ENCODE peak calls at places on chromosomes 7 and 10, in four cellular contexts. O is tibial artery, G is lung, M is A549. H is an unnamed sample.

GRCh38 chr10:65571011-65571570 is 1354.7 kb upstream of the LRRTM3 start:
- DNase-seq in O (no peak), G (no peak), M (peak; percentile 31), H (no peak)

GRCh38 chr7:22791204-22792158 is 31.2 kb downstream of the TOMM7 start:
- DNase-seq in O (no peak), G (no peak), M (peak; percentile 45), H (no peak)

GRCh38 chr10:17562572-17562971 is 54.6 kb downstream of the HACD1 start:
- DNase-seq in O (no peak), G (no peak), M (no peak), H (no peak)

GRCh38 chr10:3825862-3826351 is 40.9 kb upstream of the KLF6 start:
- DNase-seq in O (no peak), G (no peak), M (no peak), H (no peak)

GRCh38 chr7:39741942-39742623 is 118.7 kb downstream of the RALA start:
- DNase-seq in O (no peak), G (no peak), M (peak; percentile 75), H (no peak)

GRCh38 chr10:43222296-43222695 is 44.6 kb downstream of the RASGEF1A start:
- DNase-seq in O (peak; percentile 6), G (no peak), M (no peak), H (peak; percentile 1)

GRCh38 chr10:124498071-124498470 is 36.4 kb downstream of the LHPP start:
- DNase-seq in O (no peak), G (no peak), M (no peak), H (no peak)

GRCh38 chr7:138825049-138825721 is 27.2 kb upstream of the ATP6V0A4 start:
- DNase-seq in O (no peak), G (no peak), M (no peak), H (no peak)

GRCh38 chr7:155878674-155879073 is 66.4 kb upstream of the SHH start:
- DNase-seq in O (no peak), G (no peak), M (no peak), H (no peak)

GRCh38 chr10:96413151-96413787 is 54.5 kb upstream of the OPALIN start:
- DNase-seq in O (no peak), G (peak; percentile 22), M (no peak), H (no peak)
- TF ChIP-seq CTCF in O (no peak), G (no peak), M (no peak), H (no peak)

GRCh38 chr7:128430207-128430606 is 20.4 kb upstream of the IMPDH1 start:
- DNase-seq in O (no peak), G (no peak), M (peak; percentile 44), H (no peak)
- TF ChIP-seq CTCF in O (no peak), G (no peak), M (no peak), H (no peak)

DNA sequence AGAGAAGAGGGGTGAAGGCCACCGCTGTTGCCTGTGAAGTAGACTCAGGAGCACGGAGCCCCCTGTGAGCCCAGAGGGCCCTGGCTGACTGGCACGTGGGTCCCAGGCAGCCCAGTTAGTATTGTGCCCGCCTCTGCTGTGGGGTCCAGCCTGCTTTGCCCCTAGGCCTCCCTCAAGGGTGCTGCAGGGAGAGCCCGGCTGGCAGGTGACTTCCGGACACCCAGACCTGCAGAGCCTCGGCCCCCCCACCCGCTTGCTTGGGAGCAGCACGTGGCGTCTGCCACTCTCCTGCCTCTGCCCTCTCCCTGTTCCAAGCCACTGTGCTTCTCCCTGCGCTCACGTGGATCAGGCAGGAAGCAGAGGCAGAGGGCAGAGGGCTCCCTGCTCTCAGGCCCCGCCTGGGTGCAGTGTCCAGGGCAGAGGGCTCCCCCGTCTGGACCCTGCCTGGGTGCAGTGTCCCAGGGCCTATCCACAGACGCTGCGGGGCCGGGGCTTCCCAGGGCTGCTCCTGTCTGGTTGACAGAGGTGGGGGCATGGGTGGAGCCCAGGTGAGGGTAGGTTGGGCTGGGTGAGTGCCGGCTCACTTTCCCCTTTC is 88.4 kb downstream of the DNAJB6 start:
- DNase-seq in O (no peak), G (no peak), M (no peak), H (no peak)
- TF ChIP-seq CTCF in O (no peak), G (no peak), M (no peak), H (no peak)

GRCh38 chr7:114422478-114423217 is 8.0 kb downstream of the FOXP2 start:
- DNase-seq in O (no peak), G (no peak), M (no peak), H (no peak)
- TF ChIP-seq CTCF in O (no peak), G (no peak), M (no peak), H (peak; percentile 23)

GRCh38 chr7:100247152-100247757 is 27.5 kb downstream of the PVRIG start:
- DNase-seq in O (no peak), G (peak; percentile 33), M (peak; percentile 97), H (no peak)
- TF ChIP-seq CTCF in O (no peak), G (no peak), M (no peak), H (no peak)

GRCh38 chr7:30708412-30708811 is 26.2 kb upstream of the CRHR2 start:
- DNase-seq in O (no peak), G (no peak), M (no peak), H (no peak)

GRCh38 chr7:30708983-30709382 is 26.7 kb upstream of the CRHR2 start:
- DNase-seq in O (peak; percentile 76), G (no peak), M (no peak), H (peak; percentile 38)

GRCh38 chr7:30706316-30706715 is 24.1 kb upstream of the CRHR2 start:
- DNase-seq in O (no peak), G (no peak), M (no peak), H (no peak)

GRCh38 chr7:30706865-30707264 is 24.6 kb upstream of the CRHR2 start:
- DNase-seq in O (no peak), G (no peak), M (no peak), H (no peak)

DNA sequence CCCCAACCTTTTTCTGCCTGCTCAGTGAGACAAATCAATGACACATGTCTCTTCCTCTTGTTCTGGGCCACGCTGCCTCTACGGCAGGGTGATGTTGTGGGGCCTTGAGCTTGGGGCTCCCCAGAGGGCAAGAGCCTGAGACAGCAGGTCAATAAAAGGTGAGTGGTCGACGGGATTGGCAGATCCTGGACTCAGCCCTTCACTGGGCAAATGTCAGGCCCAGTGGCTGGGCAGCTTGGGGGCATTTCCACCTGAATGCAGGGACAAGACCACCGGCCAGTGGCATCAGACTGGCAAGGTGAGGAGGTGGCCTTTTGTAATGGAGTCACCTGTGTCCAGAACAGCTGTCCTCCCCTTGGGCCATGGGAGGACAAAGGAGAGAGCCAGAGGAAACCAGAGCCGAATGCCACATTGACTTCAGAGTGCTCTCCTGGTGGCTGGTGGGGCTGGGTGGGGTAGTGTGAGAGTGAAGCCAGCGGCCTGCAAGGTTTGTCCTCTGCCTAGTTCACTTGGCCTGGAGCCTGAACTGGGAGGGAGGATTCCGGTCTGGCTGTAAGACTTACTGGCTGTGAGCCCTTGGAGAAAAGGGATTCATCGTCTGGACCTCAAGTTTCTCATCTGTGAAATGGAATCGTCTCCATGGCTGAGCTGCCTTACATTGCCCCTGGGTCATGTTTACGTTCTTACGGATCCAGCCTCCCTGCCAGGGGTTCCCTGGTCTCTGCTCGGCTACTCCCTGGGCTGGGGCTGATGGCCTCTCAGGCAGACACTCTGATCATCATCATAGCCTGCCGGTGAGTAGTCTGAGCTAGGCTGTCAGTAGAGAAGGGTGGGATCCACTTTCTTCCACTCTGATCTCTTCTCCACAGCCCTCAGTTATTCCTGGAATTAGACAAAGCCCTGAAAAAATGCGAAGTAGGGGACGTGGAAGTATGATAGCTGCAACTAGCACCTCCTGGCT is 25.4 kb upstream of the CRHR2 start:
- DNase-seq in O (peak; percentile 75), G (no peak), M (no peak), H (no peak)
- TF ChIP-seq CTCF in O (no peak), G (no peak), M (no peak), H (no peak)

DNA sequence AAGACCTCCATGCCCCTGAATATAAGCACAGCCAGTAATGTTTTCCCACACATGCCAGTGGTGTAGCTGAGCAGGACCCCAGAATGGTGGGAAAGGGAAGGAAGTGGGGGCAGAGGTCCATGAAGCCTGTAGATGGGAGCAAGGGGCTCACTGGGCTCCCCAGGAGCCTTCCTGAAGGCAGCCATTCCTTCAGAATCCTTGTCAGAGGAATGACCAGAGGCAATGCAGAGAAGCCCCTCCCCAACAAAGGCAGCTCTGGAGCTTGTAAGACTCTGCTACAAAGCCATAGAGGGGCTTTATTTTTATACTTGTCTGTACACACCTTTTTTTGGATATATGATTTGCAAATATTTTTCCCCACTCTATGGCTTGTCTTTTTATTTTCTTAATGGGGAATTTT is 165.0 kb upstream of the TCF7L2 start:
- DNase-seq in O (no peak), G (peak; percentile 16), M (no peak), H (no peak)
- TF ChIP-seq CTCF in O (no peak), G (no peak), M (no peak), H (no peak)

GRCh38 chr7:95867309-95867708 is 95.0 kb downstream of the DYNC1I1 start:
- DNase-seq in O (no peak), G (no peak), M (no peak), H (no peak)
- TF ChIP-seq CTCF in O (no peak), G (no peak), M (no peak), H (no peak)